ENCODE peak calls at places on chromosomes 7 and 10, in seven cellular contexts. V, J, Z, L, T, S and B are unnamed samples.

GRCh38 chr7:143929224-143929920 is 5.7 kb upstream of the OR2F2 start:
- DNase-seq in V (no peak), J (no peak), Z (no peak), L (no peak), T (no peak), S (no peak), B (no peak)

GRCh38 chr10:70978181-70978580 is 89.8 kb upstream of the PCBD1 start:
- DNase-seq in V (no peak), J (no peak), Z (no peak), L (no peak), T (no peak), S (no peak), B (no peak)

GRCh38 chr10:115129752-115130151 is 36.6 kb downstream of the ATRNL1 start:
- DNase-seq in V (peak), J (peak), Z (no peak), L (peak), T (no peak), S (peak), B (peak)

GRCh38 chr7:54955296-54955695 is 63.5 kb upstream of the EGFR start:
- DNase-seq in V (peak), J (no peak), Z (no peak), L (no peak), T (no peak), S (no peak), B (no peak)

GRCh38 chr10:88467835-88468485 is 115.2 kb downstream of the RNLS start:
- DNase-seq in V (peak), J (no peak), Z (no peak), L (no peak), T (no peak), S (no peak), B (no peak)

GRCh38 chr7:157143788-157144187 is 5.1 kb downstream of the UBE3C start:
- DNase-seq in V (no peak), J (no peak), Z (no peak), L (no peak), T (no peak), S (no peak), B (no peak)

GRCh38 chr10:12702215-12702614 is 299.3 kb downstream of the CCDC3 start:
- DNase-seq in V (no peak), J (no peak), Z (no peak), L (no peak), T (no peak), S (no peak), B (no peak)

GRCh38 chr10:69911571-69912528 is 110.1 kb downstream of the COL13A1 start:
- DNase-seq in V (peak), J (no peak), Z (no peak), L (peak), T (no peak), S (no peak), B (peak)

GRCh38 chr10:42926831-42927230 is 144.2 kb downstream of the BMS1 start:
- DNase-seq in V (peak), J (no peak), Z (no peak), L (no peak), T (no peak), S (no peak), B (no peak)

GRCh38 chr10:9302142-9302746 is 1247.8 kb downstream of the GATA3 start:
- DNase-seq in V (peak), J (peak), Z (no peak), L (peak), T (no peak), S (peak), B (peak)

GRCh38 chr10:42933454-42934340 is 143.2 kb upstream of the RET start:
- DNase-seq in V (peak), J (peak), Z (no peak), L (no peak), T (peak), S (no peak), B (no peak)

GRCh38 chr7:3915337-3915865 is 614.3 kb downstream of the SDK1 start:
- DNase-seq in V (no peak), J (no peak), Z (no peak), L (no peak), T (no peak), S (no peak), B (no peak)

GRCh38 chr10:31836569-31837406 is 91.8 kb downstream of the ARHGAP12 start:
- DNase-seq in V (peak), J (no peak), Z (no peak), L (no peak), T (no peak), S (peak), B (peak)

GRCh38 chr10:26374426-26374825 is 63.7 kb upstream of the APBB1IP start:
- DNase-seq in V (no peak), J (peak), Z (no peak), L (peak), T (no peak), S (no peak), B (no peak)

GRCh38 chr7:26500749-26501352 is 209.2 kb downstream of the SNX10 start:
- DNase-seq in V (peak), J (peak), Z (no peak), L (no peak), T (no peak), S (peak), B (peak)

GRCh38 chr7:106681815-106682495 is 21.0 kb upstream of the CCDC71L start:
- DNase-seq in V (peak), J (no peak), Z (no peak), L (no peak), T (no peak), S (no peak), B (no peak)

GRCh38 chr10:122034149-122034756 is 45.3 kb downstream of the TACC2 start:
- DNase-seq in V (no peak), J (no peak), Z (no peak), L (no peak), T (no peak), S (no peak), B (no peak)

GRCh38 chr7:65983965-65984654 is 2.1 kb upstream of the GUSB start:
- DNase-seq in V (no peak), J (no peak), Z (no peak), L (no peak), T (no peak), S (no peak), B (no peak)

GRCh38 chr7:21587139-21587773 is 44.4 kb downstream of the DNAH11 start:
- DNase-seq in V (no peak), J (no peak), Z (no peak), L (no peak), T (no peak), S (no peak), B (no peak)

GRCh38 chr10:97821308-97822038 is 28.2 kb upstream of the GOLGA7B start:
- DNase-seq in V (no peak), J (peak), Z (no peak), L (no peak), T (no peak), S (no peak), B (peak)

GRCh38 chr7:35599061-35599460 is 95.9 kb downstream of the HERPUD2 start:
- DNase-seq in V (no peak), J (no peak), Z (no peak), L (no peak), T (no peak), S (no peak), B (no peak)

GRCh38 chr10:23556727-23557440 is 118.0 kb downstream of the OTUD1 start:
- DNase-seq in V (no peak), J (no peak), Z (no peak), L (no peak), T (no peak), S (no peak), B (no peak)

GRCh38 chr10:93876391-93876790 is 17.4 kb upstream of the SLC35G1 start:
- DNase-seq in V (no peak), J (no peak), Z (no peak), L (no peak), T (no peak), S (no peak), B (no peak)

GRCh38 chr10:24208661-24209420 is at the start of gene KIAA1217:
- DNase-seq in V (peak), J (no peak), Z (no peak), L (peak), T (no peak), S (no peak), B (no peak)

GRCh38 chr7:63925626-63926460 is 72.8 kb upstream of the ZNF722 start:
- DNase-seq in V (no peak), J (peak), Z (peak), L (peak), T (peak), S (no peak), B (peak)